ENCODE peak calls at places on chromosomes 3 and 15, in four cellular contexts. Y is HS-5, B is activated T-cell treated with anti-CD3 and anti-CD28 coated beads for 24 hours, D is Right ventricle myocardium superior. X is an unnamed sample.

GRCh38 chr3:150599611-150600297 is 3.4 kb upstream of the SELENOT start:
- DNase-seq in Y (peak), B (no peak), D (no peak), X (no peak)

GRCh38 chr15:64460737-64461576 is 579 bp downstream of the ZNF609 start:
- DNase-seq in Y (peak), B (peak), D (no peak), X (no peak)

GRCh38 chr15:40449275-40449674 is 8.5 kb downstream of the BAHD1 start:
- DNase-seq in Y (no peak), B (no peak), D (no peak), X (no peak)

GRCh38 chr3:62961874-62962556 is 86.8 kb upstream of the CADPS start:
- DNase-seq in Y (no peak), B (no peak), D (no peak), X (no peak)

GRCh38 chr15:31266712-31267111 is 59.9 kb upstream of the KLF13 start:
- DNase-seq in Y (no peak), B (no peak), D (peak), X (no peak)

GRCh38 chr3:127483902-127484591 is 106.5 kb downstream of the TPRA1 start:
- DNase-seq in Y (no peak), B (peak), D (no peak), X (no peak)

GRCh38 chr15:74621936-74622335 is 6.3 kb downstream of the CLK3 start:
- DNase-seq in Y (no peak), B (no peak), D (no peak), X (no peak)

GRCh38 chr3:4852780-4853748 is 126.2 kb upstream of the BHLHE40 start:
- DNase-seq in Y (no peak), B (no peak), D (no peak), X (no peak)

GRCh38 chr15:58478579-58478978 is 46.8 kb downstream of the LIPC start:
- DNase-seq in Y (no peak), B (no peak), D (no peak), X (no peak)

GRCh38 chr3:72042397-72043211 is 257.7 kb upstream of the PROK2 start:
- DNase-seq in Y (no peak), B (no peak), D (no peak), X (no peak)

GRCh38 chr15:31463521-31464102 is 137.0 kb downstream of the KLF13 start:
- DNase-seq in Y (no peak), B (no peak), D (no peak), X (no peak)

GRCh38 chr3:160200328-160200727 is 24.9 kb upstream of the C3orf80 start:
- DNase-seq in Y (no peak), B (no peak), D (no peak), X (no peak)

GRCh38 chr3:183291511-183292031 is 38.5 kb downstream of the B3GNT5 start:
- DNase-seq in Y (no peak), B (no peak), D (no peak), X (no peak)

GRCh38 chr15:98085003-98085639 is 124.6 kb downstream of the ARRDC4 start:
- DNase-seq in Y (peak), B (peak), D (no peak), X (no peak)

GRCh38 chr15:77650285-77650684 is 17.6 kb upstream of the LINGO1 start:
- DNase-seq in Y (no peak), B (no peak), D (no peak), X (no peak)

GRCh38 chr15:87597346-87598052 is 659.0 kb downstream of the NTRK3 start:
- DNase-seq in Y (no peak), B (no peak), D (no peak), X (no peak)

GRCh38 chr3:139117136-139117675 is 72.5 kb upstream of the PRR23C start:
- DNase-seq in Y (no peak), B (no peak), D (no peak), X (no peak)

GRCh38 chr15:63752075-63752684 is 81.6 kb downstream of the HERC1 start:
- DNase-seq in Y (peak), B (peak), D (no peak), X (no peak)

GRCh38 chr15:101528917-101529299 is 39.4 kb upstream of the PCSK6 start:
- DNase-seq in Y (no peak), B (no peak), D (no peak), X (peak)

GRCh38 chr3:71585891-71586809 is 2.6 kb upstream of the FOXP1 start:
- DNase-seq in Y (no peak), B (no peak), D (no peak), X (no peak)

GRCh38 chr3:120364821-120365220 is 15.7 kb upstream of the LRRC58 start:
- DNase-seq in Y (peak), B (no peak), D (no peak), X (no peak)

GRCh38 chr3:193997228-193998192 is 138.4 kb upstream of the HES1 start:
- DNase-seq in Y (no peak), B (no peak), D (peak), X (peak)

GRCh38 chr3:18649666-18650363 is 224.7 kb upstream of the SATB1 start:
- DNase-seq in Y (no peak), B (peak), D (no peak), X (no peak)

GRCh38 chr15:89760303-89761008 is 9.4 kb upstream of the MESP1 start:
- DNase-seq in Y (no peak), B (peak), D (peak), X (peak)

GRCh38 chr15:93070136-93070535 is 18.9 kb downstream of the RGMA start:
- DNase-seq in Y (no peak), B (no peak), D (no peak), X (peak)

GRCh38 chr15:38226867-38227266 is 25.8 kb upstream of the SPRED1 start:
- DNase-seq in Y (peak), B (no peak), D (no peak), X (no peak)

GRCh38 chr15:57160823-57161560 is 215.3 kb upstream of the CGNL1 start:
- DNase-seq in Y (peak), B (no peak), D (no peak), X (no peak)

GRCh38 chr15:101328001-101328400 is 33.0 kb upstream of the SNRPA1 start:
- DNase-seq in Y (no peak), B (no peak), D (no peak), X (no peak)

GRCh38 chr3:86895202-86895601 is 95.7 kb downstream of the VGLL3 start:
- DNase-seq in Y (peak), B (no peak), D (no peak), X (no peak)

GRCh38 chr3:184486614-184487013 is 75.0 kb upstream of the EPHB3 start:
- DNase-seq in Y (no peak), B (no peak), D (no peak), X (no peak)

GRCh38 chr3:170858599-170858998 is 11.4 kb downstream of the RPL22L1 start:
- DNase-seq in Y (no peak), B (no peak), D (no peak), X (no peak)

GRCh38 chr3:55965776-55966175 is 478.7 kb upstream of the WNT5A start:
- DNase-seq in Y (no peak), B (no peak), D (no peak), X (no peak)

GRCh38 chr15:72685925-72686794 is at the start of the genes BBS4 and HIGD2B:
- DNase-seq in Y (peak), B (peak), D (peak), X (peak)

GRCh38 chr3:114308830-114309229 is 15.0 kb downstream of the TIGIT start:
- DNase-seq in Y (no peak), B (peak), D (no peak), X (no peak)

GRCh38 chr15:52217186-52217585 is 26.0 kb upstream of the GNB5 start:
- DNase-seq in Y (no peak), B (no peak), D (no peak), X (no peak)

GRCh38 chr15:34794590-34795206 is 651 bp downstream of the ACTC1 start:
- DNase-seq in Y (no peak), B (no peak), D (no peak), X (no peak)

GRCh38 chr15:28901587-28901980 is 15.8 kb downstream of the APBA2 start:
- DNase-seq in Y (no peak), B (no peak), D (no peak), X (no peak)

GRCh38 chr3:2603734-2604297 is 505.1 kb downstream of the CNTN4 start:
- DNase-seq in Y (no peak), B (no peak), D (no peak), X (no peak)

GRCh38 chr3:30081904-30082303 is 524.5 kb upstream of the TGFBR2 start:
- DNase-seq in Y (no peak), B (no peak), D (no peak), X (no peak)

X was measured in psoas muscle.